ENCODE peak calls at places on chromosomes 12 and 14, in four cellular contexts. V is head of caudate nucleus; F is stimulated activated CD8-positive, alpha-beta memory T cell treated with anti-CD3 and anti-CD28 coated beads, Interleukin-4, amount 100 ng/mL, for 1 hour; E is GM03348. Q is an unnamed sample.

GRCh38 chr12:93186621-93187020 is 191.1 kb upstream of the NUDT4 start:
- DNase-seq in V (no peak), F (no peak), E (no peak), Q (no peak)

GRCh38 chr12:24838531-24838950 is 110.4 kb downstream of the BCAT1 start:
- DNase-seq in V (no peak), F (no peak), E (peak), Q (no peak)

GRCh38 chr14:104750658-104751057 is 2.3 kb upstream of the SIVA1 start:
- DNase-seq in V (no peak), F (no peak), E (no peak), Q (no peak)

GRCh38 chr12:97425802-97426484 is 36.7 kb upstream of the RMST start:
- DNase-seq in V (no peak), F (no peak), E (no peak), Q (no peak)

GRCh38 chr14:56491299-56492285 is 88.0 kb upstream of the TMEM260 start:
- DNase-seq in V (peak), F (no peak), E (peak), Q (no peak)

GRCh38 chr14:73780896-73781295 is 66.7 kb upstream of the PNMA1 start:
- DNase-seq in V (no peak), F (no peak), E (no peak), Q (no peak)

GRCh38 chr12:76544601-76545261 is 14.8 kb downstream of the OSBPL8 start:
- DNase-seq in V (no peak), F (no peak), E (no peak), Q (no peak)

GRCh38 chr12:124847113-124847512 is 16.6 kb downstream of the SCARB1 start:
- DNase-seq in V (no peak), F (no peak), E (no peak), Q (no peak)

GRCh38 chr12:121484967-121485366 is 85.0 kb downstream of the RNF34 start:
- DNase-seq in V (no peak), F (no peak), E (no peak), Q (no peak)

GRCh38 chr14:81384900-81385299 is 15.2 kb downstream of the STON2 start:
- DNase-seq in V (no peak), F (no peak), E (peak), Q (no peak)

GRCh38 chr12:3071107-3071506 is 6.1 kb upstream of the TSPAN9 start:
- DNase-seq in V (no peak), F (no peak), E (no peak), Q (no peak)

GRCh38 chr12:92784356-92784755 is 81.6 kb downstream of the PLEKHG7 start:
- DNase-seq in V (no peak), F (no peak), E (peak), Q (no peak)

GRCh38 chr12:76143343-76144252 is 59.1 kb upstream of the NAP1L1 start:
- DNase-seq in V (no peak), F (no peak), E (no peak), Q (no peak)

GRCh38 chr14:59208224-59208814 is 19.9 kb downstream of the DAAM1 start:
- DNase-seq in V (no peak), F (no peak), E (peak), Q (no peak)

GRCh38 chr12:92136883-92137582 is 8.6 kb downstream of the BTG1 start:
- DNase-seq in V (no peak), F (no peak), E (peak), Q (no peak)

GRCh38 chr12:59389968-59390576 is 205.8 kb upstream of the SLC16A7 start:
- DNase-seq in V (no peak), F (no peak), E (no peak), Q (no peak)

GRCh38 chr12:46218509-46219095 is 50.2 kb downstream of the SLC38A1 start:
- DNase-seq in V (no peak), F (no peak), E (no peak), Q (no peak)

GRCh38 chr14:69138189-69138535 is 14.8 kb downstream of the DCAF5 start:
- DNase-seq in V (no peak), F (no peak), E (peak), Q (no peak)

GRCh38 chr14:73717998-73718741 is 4.0 kb upstream of the PNMA1 start:
- DNase-seq in V (no peak), F (no peak), E (no peak), Q (no peak)

GRCh38 chr14:88791629-88792571 is 853 bp downstream of the EML5 start:
- DNase-seq in V (peak), F (no peak), E (peak), Q (no peak)

GRCh38 chr14:101028971-101029667 is 125.6 kb upstream of the RTL1 start:
- DNase-seq in V (no peak), F (no peak), E (no peak), Q (no peak)

GRCh38 chr12:15600223-15600935 is 188.8 kb downstream of the EPS8 start:
- DNase-seq in V (no peak), F (no peak), E (no peak), Q (no peak)

GRCh38 chr14:22112004-22112403 is 438.4 kb upstream of the OR4E1 start:
- DNase-seq in V (peak), F (no peak), E (no peak), Q (no peak)

GRCh38 chr14:52296378-52296777 is 17.7 kb upstream of the PTGER2 start:
- DNase-seq in V (no peak), F (no peak), E (no peak), Q (no peak)

GRCh38 chr12:1913377-1914115 is 4.9 kb downstream of the CACNA2D4 start:
- DNase-seq in V (no peak), F (no peak), E (no peak), Q (no peak)

GRCh38 chr12:63149884-63150254 is 1.1 kb downstream of the AVPR1A start:
- DNase-seq in V (no peak), F (no peak), E (peak), Q (no peak)

GRCh38 chr12:22625671-22626251 is 790 bp downstream of the ETNK1 start:
- DNase-seq in V (peak), F (no peak), E (peak), Q (no peak)

GRCh38 chr12:34218193-34219045 is 196.1 kb downstream of the ALG10 start:
- DNase-seq in V (peak), F (no peak), E (peak), Q (no peak)

GRCh38 chr12:101459642-101460346 is 15.3 kb upstream of the SPIC start:
- DNase-seq in V (no peak), F (no peak), E (peak), Q (no peak)

GRCh38 chr12:13027032-13027431 is 17.1 kb upstream of the FAM234B start:
- DNase-seq in V (no peak), F (no peak), E (no peak), Q (no peak)

GRCh38 chr12:72610854-72611358 is 338.7 kb downstream of the TRHDE start:
- DNase-seq in V (no peak), F (no peak), E (no peak), Q (no peak)

GRCh38 chr12:127355061-127355820 is 911.7 kb upstream of the TMEM132C start:
- DNase-seq in V (no peak), F (no peak), E (peak), Q (no peak)

Q was measured in thoracic aorta.